ENCODE peak calls at places on chromosome 14, in five cellular contexts. M, A, S, G and V are unnamed samples.

GRCh38 chr14:101954501-101954900 is 9.9 kb upstream of the DYNC1H1 start:
- DNase-seq in S (no peak), G (no peak), A (no peak), M (no peak), V (no peak)

GRCh38 chr14:29216316-29216715 is 449.7 kb downstream of the FOXG1 start:
- DNase-seq in G (no peak), A (no peak), S (peak), M (no peak), V (no peak)

GRCh38 chr14:89137514-89138163 is 279.4 kb downstream of the FOXN3 start:
- DNase-seq in G (no peak), S (no peak), M (peak), A (peak), V (no peak)

GRCh38 chr14:92684801-92685560 is 63.4 kb downstream of the LGMN start:
- DNase-seq in M (no peak), S (no peak), G (no peak), A (no peak), V (no peak)

GRCh38 chr14:91374287-91374880 is 43.2 kb downstream of the CCDC88C start:
- DNase-seq in A (no peak), S (no peak), G (no peak), M (no peak), V (no peak)

GRCh38 chr14:55938249-55938791 is 179.9 kb upstream of the PELI2 start:
- DNase-seq in M (peak), S (no peak), G (no peak), A (no peak), V (peak)

GRCh38 chr14:91396959-91397815 is 20.4 kb downstream of the CCDC88C start:
- DNase-seq in A (no peak), M (no peak), S (peak), G (no peak), V (no peak)

GRCh38 chr14:72782817-72783216 is 111.1 kb downstream of the DPF3 start:
- DNase-seq in M (no peak), A (no peak), G (no peak), S (no peak), V (no peak)

GRCh38 chr14:21989090-21989489 is 315.5 kb upstream of the OR4E1 start:
- DNase-seq in A (no peak), M (no peak), G (no peak), S (no peak), V (no peak)

GRCh38 chr14:68580676-68581075 is 212.2 kb downstream of the ZFP36L1 start:
- DNase-seq in M (no peak), A (no peak), G (no peak), S (no peak), V (no peak)

GRCh38 chr14:53149656-53150319 is 3.3 kb downstream of the DDHD1 start:
- DNase-seq in A (no peak), S (no peak), G (no peak), M (no peak), V (no peak)

GRCh38 chr14:100426331-100426730 is 103.2 kb downstream of the SLC25A47 start:
- DNase-seq in M (no peak), A (no peak), G (no peak), S (no peak), V (no peak)

GRCh38 chr14:81224222-81224621 is 3.5 kb upstream of the GTF2A1 start:
- DNase-seq in G (no peak), S (no peak), M (no peak), A (no peak), V (no peak)

GRCh38 chr14:98470663-98471062 is 801.3 kb downstream of the BCL11B start:
- DNase-seq in S (no peak), A (no peak), M (no peak), G (no peak), V (no peak)

GRCh38 chr14:76958975-76959710 is 69.4 kb downstream of the IRF2BPL start:
- DNase-seq in M (no peak), A (peak), G (no peak), S (no peak), V (no peak)

GRCh38 chr14:44988694-44989093 is 26.7 kb downstream of the TOGARAM1 start:
- DNase-seq in S (no peak), M (no peak), G (no peak), A (no peak), V (no peak)

GRCh38 chr14:33900706-33901105 is 50.2 kb downstream of the EGLN3 start:
- DNase-seq in A (no peak), G (no peak), S (no peak), M (no peak), V (no peak)

GRCh38 chr14:90049390-90049789 is 12.4 kb upstream of the KCNK13 start:
- DNase-seq in A (no peak), G (no peak), M (no peak), S (no peak), V (no peak)

GRCh38 chr14:42550282-42550681 is 943.6 kb downstream of the LRFN5 start:
- DNase-seq in S (no peak), G (no peak), A (no peak), M (no peak), V (no peak)

GRCh38 chr14:32606297-32606696 is 277.2 kb downstream of the AKAP6 start:
- DNase-seq in S (no peak), A (no peak), G (no peak), M (peak), V (no peak)

GRCh38 chr14:85102591-85102990 is 427.4 kb upstream of the FLRT2 start:
- DNase-seq in G (no peak), S (no peak), A (no peak), M (no peak), V (no peak)

GRCh38 chr14:32932921-32933622 is 5.6 kb upstream of the NPAS3 start:
- DNase-seq in M (no peak), G (no peak), A (no peak), S (no peak), V (no peak)

GRCh38 chr14:90815817-90816662 is at the start of gene TTC7B:
- DNase-seq in G (no peak), S (peak), A (peak), M (peak), V (peak)

GRCh38 chr14:20482382-20482781 is 13.2 kb downstream of the PNP start:
- DNase-seq in M (no peak), S (no peak), G (no peak), A (no peak), V (no peak)